ENCODE peak calls at places on chromosomes 16 and 17, in six cellular contexts. One of them, this sample, is unnamed.

GRCh38 chr17:21028192-21028591 is 14.6 kb downstream of the USP22 start:
- DNase-seq in SK-N-SH: no peak
- DNase-seq in K562: no peak
- DNase-seq in HCT116: no peak
- DNase-seq in GM12878: no peak
- DNase-seq in HepG2: no peak
- DNase-seq in this sample: no peak

GRCh38 chr17:29003289-29003688 is 2.5 kb downstream of the SEZ6 start:
- DNase-seq in GM12878: no peak
- DNase-seq in HCT116: no peak
- DNase-seq in K562: no peak
- DNase-seq in SK-N-SH: no peak
- DNase-seq in HepG2: no peak
- DNase-seq in this sample: no peak

GRCh38 chr17:35790826-35791225 is 4.6 kb downstream of the MMP28 start:
- DNase-seq in HepG2: no peak
- DNase-seq in GM12878: no peak
- DNase-seq in K562: no peak
- DNase-seq in SK-N-SH: no peak
- DNase-seq in HCT116: no peak
- DNase-seq in this sample: no peak

GRCh38 chr17:80872999-80873951 is 118.4 kb upstream of the CHMP6 start:
- DNase-seq in SK-N-SH: no peak
- DNase-seq in K562: no peak
- DNase-seq in GM12878: no peak
- DNase-seq in HCT116: no peak
- DNase-seq in HepG2: no peak
- DNase-seq in this sample: no peak

GRCh38 chr17:79626156-79626890 is 15.5 kb upstream of the RBFOX3 start:
- DNase-seq in GM12878: no peak
- DNase-seq in SK-N-SH: peak; percentile 36
- DNase-seq in HepG2: no peak
- DNase-seq in K562: no peak
- DNase-seq in HCT116: no peak
- DNase-seq in this sample: no peak

GRCh38 chr17:7712111-7712771 is 5.3 kb upstream of the DNAH2 start:
- DNase-seq in SK-N-SH: peak; percentile 70
- DNase-seq in GM12878: no peak
- DNase-seq in HCT116: no peak
- DNase-seq in HepG2: no peak
- DNase-seq in K562: no peak
- DNase-seq in this sample: no peak

GRCh38 chr17:10646393-10646990 is 10.6 kb downstream of the MYH3 start:
- DNase-seq in GM12878: no peak
- DNase-seq in HCT116: peak; percentile 48
- DNase-seq in HepG2: peak; percentile 58
- DNase-seq in K562: peak; percentile 47
- DNase-seq in SK-N-SH: peak; percentile 71
- DNase-seq in this sample: peak; percentile 39

GRCh38 chr17:21464611-21465021 is 88.5 kb downstream of the KCNJ12 start:
- DNase-seq in HepG2: no peak
- DNase-seq in GM12878: no peak
- DNase-seq in SK-N-SH: no peak
- DNase-seq in HCT116: no peak
- DNase-seq in K562: no peak
- DNase-seq in this sample: no peak

GRCh38 chr17:2337152-2337810 is at the start of gene SGSM2:
- DNase-seq in SK-N-SH: peak; percentile 98
- DNase-seq in K562: peak; percentile 77
- DNase-seq in GM12878: no peak
- DNase-seq in HepG2: peak; percentile 42
- DNase-seq in HCT116: no peak
- DNase-seq in this sample: no peak

GRCh38 chr16:68005786-68006286 is 6.6 kb upstream of the DPEP2 start:
- DNase-seq in K562: no peak
- DNase-seq in HepG2: no peak
- DNase-seq in GM12878: no peak
- DNase-seq in HCT116: no peak
- DNase-seq in SK-N-SH: no peak
- DNase-seq in this sample: no peak

GRCh38 chr16:50696575-50697420 is 3.4 kb downstream of the NOD2 start:
- DNase-seq in K562: peak; percentile 72
- DNase-seq in GM12878: peak; percentile 82
- DNase-seq in HCT116: peak; percentile 81
- DNase-seq in HepG2: peak; percentile 78
- DNase-seq in SK-N-SH: no peak
- DNase-seq in this sample: no peak

GRCh38 chr16:30609002-30609927 is 924 bp downstream of the ZNF689 start:
- DNase-seq in HepG2: no peak
- DNase-seq in SK-N-SH: peak; percentile 84
- DNase-seq in HCT116: no peak
- DNase-seq in K562: peak; percentile 70
- DNase-seq in GM12878: no peak
- DNase-seq in this sample: no peak

GRCh38 chr16:85615014-85615851 is 2.1 kb downstream of the GSE1 start:
- DNase-seq in SK-N-SH: no peak
- DNase-seq in GM12878: no peak
- DNase-seq in HCT116: peak; percentile 93
- DNase-seq in K562: no peak
- DNase-seq in HepG2: peak; percentile 79
- DNase-seq in this sample: no peak

DNA sequence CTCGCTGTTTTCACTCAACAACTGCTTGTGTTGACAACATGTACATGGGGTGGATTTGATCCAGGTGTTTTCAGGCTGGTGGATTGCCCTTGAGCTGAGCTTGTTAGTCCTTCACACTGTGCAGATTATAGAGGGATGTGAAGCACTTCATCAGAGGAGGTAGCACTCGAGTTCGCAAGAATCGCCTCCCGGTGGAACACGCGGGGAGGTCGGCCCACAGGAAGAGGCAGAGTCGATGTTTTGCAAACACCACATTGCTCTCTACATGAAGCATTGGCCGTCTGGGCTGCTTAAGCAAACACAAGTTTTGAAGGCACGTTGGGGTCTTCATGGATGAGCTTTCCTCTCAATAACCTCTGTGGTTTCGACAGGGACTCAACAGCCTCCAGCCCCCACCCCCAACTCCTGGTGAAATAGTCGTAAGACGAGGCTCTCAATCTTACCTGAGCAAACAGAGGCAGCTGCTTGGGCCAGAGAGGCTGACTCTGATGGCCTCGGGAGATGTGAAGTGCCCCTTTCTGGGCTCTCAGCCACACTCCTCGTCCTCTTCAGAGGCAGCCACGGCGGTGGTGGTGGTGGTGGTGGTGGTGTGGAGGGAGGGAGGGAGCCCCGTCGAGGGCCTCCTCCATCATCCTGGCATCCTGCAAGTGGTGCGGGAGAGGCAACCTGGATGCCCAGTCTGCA is 552.3 kb upstream of the EEF2KMT start:
- DNase-seq in GM12878: no peak
- DNase-seq in SK-N-SH: no peak
- DNase-seq in K562: no peak
- DNase-seq in HCT116: no peak
- DNase-seq in HepG2: no peak
- DNase-seq in this sample: no peak
- TF ChIP-seq SIN3A in GM12878: no peak
- TF ChIP-seq SIN3A in SK-N-SH: no peak
- TF ChIP-seq SIN3A in K562: no peak
- TF ChIP-seq SIN3A in HCT116: no peak
- TF ChIP-seq SIN3A in HepG2: no peak
- TF ChIP-seq SIN3A in this sample: no peak

GRCh38 chr17:77125432-77125901 is 15.3 kb upstream of the SEC14L1 start:
- DNase-seq in K562: no peak
- DNase-seq in HCT116: peak; percentile 91
- DNase-seq in SK-N-SH: no peak
- DNase-seq in GM12878: no peak
- DNase-seq in HepG2: peak; percentile 67
- DNase-seq in this sample: peak; percentile 91
- TF ChIP-seq REST in K562: no peak
- TF ChIP-seq REST in HCT116: no peak
- TF ChIP-seq REST in SK-N-SH: peak; percentile 27
- TF ChIP-seq REST in GM12878: no peak
- TF ChIP-seq REST in HepG2: no peak
- TF ChIP-seq REST in this sample: no peak

DNA sequence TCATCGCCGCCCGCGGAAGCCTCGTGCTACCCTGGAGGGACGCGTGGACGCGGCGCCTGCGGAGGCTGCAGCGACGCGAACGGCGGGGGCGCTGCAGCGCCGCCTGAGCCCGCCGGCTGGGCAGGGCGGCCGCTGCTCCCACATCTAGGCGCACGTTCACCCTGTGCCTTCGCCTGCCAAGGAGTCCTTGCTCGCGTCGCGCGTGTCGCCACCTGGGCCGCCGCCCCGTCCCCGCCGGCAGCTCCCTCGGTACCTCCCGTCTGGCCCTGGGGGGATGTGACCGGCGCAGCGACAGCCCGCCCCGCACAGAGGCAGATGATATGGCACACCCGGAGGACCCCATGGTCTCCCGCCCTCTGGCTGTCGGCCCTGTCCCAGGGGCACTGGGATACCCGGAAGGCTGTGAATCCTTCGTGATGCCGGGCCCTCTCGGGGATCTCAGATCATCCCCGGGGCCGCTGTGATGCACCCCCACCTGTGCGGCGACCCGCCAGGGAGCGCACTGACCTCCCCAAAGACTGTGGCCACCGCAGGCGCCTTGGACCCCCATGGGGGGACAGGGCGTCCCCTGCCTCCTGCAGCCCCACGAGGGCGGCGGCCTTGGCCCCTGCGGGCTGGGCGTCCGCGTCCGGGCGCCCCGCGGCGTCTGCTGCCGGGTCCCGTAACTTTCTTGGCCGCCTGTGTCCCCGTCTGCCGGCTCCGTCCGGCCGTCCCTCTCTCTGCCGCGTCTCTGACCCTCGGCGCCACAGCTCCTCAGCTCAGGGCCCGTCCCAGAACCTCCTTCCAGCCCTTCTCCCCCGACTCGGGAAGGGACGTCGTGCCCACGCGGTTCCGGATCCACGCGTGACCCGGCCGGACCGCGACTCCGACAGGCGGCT is 689 bp upstream of the TBC1D24 start:
- DNase-seq in HepG2: no peak
- DNase-seq in SK-N-SH: peak; percentile 79
- DNase-seq in GM12878: no peak
- DNase-seq in K562: peak; percentile 60
- DNase-seq in HCT116: no peak
- DNase-seq in this sample: no peak
- TF ChIP-seq SIN3A in HepG2: peak; percentile 46
- TF ChIP-seq SIN3A in SK-N-SH: no peak
- TF ChIP-seq SIN3A in GM12878: peak; percentile 6
- TF ChIP-seq SIN3A in K562: peak; percentile 32
- TF ChIP-seq SIN3A in HCT116: no peak
- TF ChIP-seq SIN3A in this sample: peak; percentile 31

DNA sequence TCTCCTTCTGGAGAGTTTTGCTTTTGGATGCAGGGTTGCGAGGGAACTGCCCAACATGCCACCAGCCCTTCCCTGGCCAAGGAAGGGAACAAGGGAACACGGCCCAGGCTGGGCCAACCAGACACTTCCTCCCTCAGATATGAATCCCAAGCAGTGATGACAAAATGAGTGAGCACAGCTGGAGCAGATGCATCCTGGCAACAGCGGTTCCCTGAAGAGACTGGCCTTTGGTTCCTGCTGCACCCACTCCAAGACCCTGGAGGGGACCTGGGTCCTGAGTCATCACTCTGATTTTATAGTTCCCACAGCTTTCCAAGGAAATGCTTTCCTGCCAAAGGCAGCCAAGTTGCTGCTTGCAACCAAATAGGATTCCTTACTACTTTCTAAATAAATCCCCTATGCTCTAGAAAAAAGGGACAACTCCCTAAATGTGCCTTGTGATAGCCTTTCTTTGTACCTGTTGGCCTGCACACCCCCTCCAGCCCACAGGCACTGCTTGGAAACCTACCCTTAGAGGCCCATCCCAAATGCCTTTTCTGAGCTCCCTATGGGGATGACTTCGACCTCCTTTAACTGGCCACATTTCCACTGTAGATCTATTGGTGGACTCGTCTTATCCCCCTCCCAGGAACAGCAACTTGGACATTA is 5.3 kb downstream of the ST3GAL2 start:
- DNase-seq in K562: no peak
- DNase-seq in HCT116: no peak
- DNase-seq in GM12878: no peak
- DNase-seq in HepG2: no peak
- DNase-seq in SK-N-SH: peak; percentile 70
- DNase-seq in this sample: no peak
- TF ChIP-seq REST in K562: no peak
- TF ChIP-seq REST in HCT116: no peak
- TF ChIP-seq REST in GM12878: no peak
- TF ChIP-seq REST in HepG2: no peak
- TF ChIP-seq REST in SK-N-SH: no peak
- TF ChIP-seq REST in this sample: no peak

DNA sequence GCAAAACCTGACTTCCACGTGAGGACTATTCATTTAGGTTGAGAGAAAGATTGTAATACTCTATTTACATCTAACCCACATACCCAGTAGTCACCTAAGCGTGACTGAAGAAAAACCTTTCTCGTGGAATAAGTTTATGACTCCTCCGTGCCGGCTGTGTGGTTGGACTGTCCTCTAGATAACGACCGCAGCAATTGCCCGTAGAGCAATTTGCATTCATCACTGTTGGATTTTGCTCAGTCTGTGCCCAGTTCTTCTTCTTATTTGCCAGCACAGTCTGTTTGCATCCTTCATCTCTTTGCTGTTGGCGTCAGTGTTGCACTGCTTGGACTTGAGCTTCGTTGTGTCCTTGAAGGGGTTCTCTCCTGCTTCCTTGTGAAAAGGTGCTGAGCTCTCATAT is 131.3 kb downstream of the CYB561 start:
- DNase-seq in HCT116: no peak
- DNase-seq in GM12878: no peak
- DNase-seq in SK-N-SH: no peak
- DNase-seq in HepG2: no peak
- DNase-seq in K562: no peak
- DNase-seq in this sample: no peak
- TF ChIP-seq SIN3A in HCT116: no peak
- TF ChIP-seq SIN3A in GM12878: no peak
- TF ChIP-seq SIN3A in SK-N-SH: no peak
- TF ChIP-seq SIN3A in HepG2: no peak
- TF ChIP-seq SIN3A in K562: no peak
- TF ChIP-seq SIN3A in this sample: no peak

GRCh38 chr17:45700171-45701090 is 83.7 kb upstream of the CRHR1 start:
- DNase-seq in HepG2: no peak
- DNase-seq in K562: no peak
- DNase-seq in GM12878: no peak
- DNase-seq in HCT116: no peak
- DNase-seq in SK-N-SH: no peak
- DNase-seq in this sample: no peak

GRCh38 chr17:45692661-45693060 is 91.5 kb upstream of the CRHR1 start:
- DNase-seq in HepG2: no peak
- DNase-seq in K562: no peak
- DNase-seq in SK-N-SH: no peak
- DNase-seq in GM12878: no peak
- DNase-seq in HCT116: no peak
- DNase-seq in this sample: no peak

GRCh38 chr17:45693792-45694191 is 90.3 kb upstream of the CRHR1 start:
- DNase-seq in GM12878: no peak
- DNase-seq in K562: no peak
- DNase-seq in SK-N-SH: no peak
- DNase-seq in HCT116: no peak
- DNase-seq in HepG2: no peak
- DNase-seq in this sample: no peak

GRCh38 chr17:45696442-45696841 is 87.7 kb upstream of the CRHR1 start:
- DNase-seq in SK-N-SH: no peak
- DNase-seq in GM12878: no peak
- DNase-seq in HepG2: no peak
- DNase-seq in K562: no peak
- DNase-seq in HCT116: no peak
- DNase-seq in this sample: no peak

GRCh38 chr17:45697076-45697475 is 87.0 kb upstream of the CRHR1 start:
- DNase-seq in SK-N-SH: no peak
- DNase-seq in HepG2: no peak
- DNase-seq in K562: no peak
- DNase-seq in GM12878: no peak
- DNase-seq in HCT116: no peak
- DNase-seq in this sample: no peak
- TF ChIP-seq REST in SK-N-SH: no peak
- TF ChIP-seq REST in HepG2: no peak
- TF ChIP-seq REST in K562: no peak
- TF ChIP-seq REST in GM12878: no peak
- TF ChIP-seq REST in HCT116: no peak
- TF ChIP-seq REST in this sample: no peak

This sample was measured in Panc1.